ENCODE peak calls at places on chromosomes 13 and 19, in ten cellular contexts. One of them, this sample, is unnamed.

GRCh38 chr19:19214892-19215291 is 3.1 kb downstream of the NCAN start:
- DNase-seq in body of pancreas: peak; percentile 43
- DNase-seq in transverse colon: no peak
- DNase-seq in NB4: peak; percentile 59
- DNase-seq in adrenal gland: peak; percentile 45
- DNase-seq in testis: peak; percentile 46
- DNase-seq in IMR-90: peak; percentile 39
- DNase-seq in esophagus muscularis mucosa: no peak
- DNase-seq in heart left ventricle: no peak
- DNase-seq in tibial nerve: no peak
- DNase-seq in this sample: no peak

GRCh38 chr19:33000510-33000909 is 28.5 kb downstream of the FAAP24 start:
- DNase-seq in body of pancreas: no peak
- DNase-seq in transverse colon: no peak
- DNase-seq in NB4: no peak
- DNase-seq in adrenal gland: no peak
- DNase-seq in testis: no peak
- DNase-seq in IMR-90: no peak
- DNase-seq in esophagus muscularis mucosa: no peak
- DNase-seq in heart left ventricle: no peak
- DNase-seq in tibial nerve: no peak
- DNase-seq in this sample: no peak

GRCh38 chr13:48233886-48234488 is 981 bp downstream of the ITM2B start:
- DNase-seq in body of pancreas: no peak
- DNase-seq in transverse colon: no peak
- DNase-seq in NB4: no peak
- DNase-seq in adrenal gland: no peak
- DNase-seq in testis: peak; percentile 36
- DNase-seq in IMR-90: peak; percentile 61
- DNase-seq in esophagus muscularis mucosa: no peak
- DNase-seq in heart left ventricle: no peak
- DNase-seq in tibial nerve: no peak
- DNase-seq in this sample: no peak

GRCh38 chr13:112859817-112860190 is 109.2 kb upstream of the MCF2L start:
- DNase-seq in body of pancreas: no peak
- DNase-seq in transverse colon: no peak
- DNase-seq in NB4: no peak
- DNase-seq in adrenal gland: peak; percentile 74
- DNase-seq in testis: no peak
- DNase-seq in IMR-90: peak; percentile 82
- DNase-seq in esophagus muscularis mucosa: no peak
- DNase-seq in heart left ventricle: peak; percentile 63
- DNase-seq in tibial nerve: no peak
- DNase-seq in this sample: no peak

GRCh38 chr13:112652512-112653458 is 37.1 kb upstream of the ATP11A start:
- DNase-seq in body of pancreas: no peak
- DNase-seq in transverse colon: no peak
- DNase-seq in NB4: no peak
- DNase-seq in adrenal gland: no peak
- DNase-seq in testis: no peak
- DNase-seq in IMR-90: no peak
- DNase-seq in esophagus muscularis mucosa: no peak
- DNase-seq in heart left ventricle: no peak
- DNase-seq in tibial nerve: no peak
- DNase-seq in this sample: no peak

GRCh38 chr13:42852102-42852501 is 70.7 kb downstream of the FAM216B start:
- DNase-seq in body of pancreas: no peak
- DNase-seq in transverse colon: no peak
- DNase-seq in NB4: no peak
- DNase-seq in adrenal gland: no peak
- DNase-seq in testis: no peak
- DNase-seq in IMR-90: no peak
- DNase-seq in esophagus muscularis mucosa: no peak
- DNase-seq in heart left ventricle: no peak
- DNase-seq in tibial nerve: no peak
- DNase-seq in this sample: no peak

GRCh38 chr19:44747739-44748425 is 626 bp upstream of the BCL3 start:
- DNase-seq in body of pancreas: peak; percentile 70
- DNase-seq in transverse colon: peak; percentile 84
- DNase-seq in NB4: peak; percentile 45
- DNase-seq in adrenal gland: peak; percentile 88
- DNase-seq in testis: peak; percentile 77
- DNase-seq in IMR-90: peak; percentile 61
- DNase-seq in esophagus muscularis mucosa: no peak
- DNase-seq in heart left ventricle: peak; percentile 86
- DNase-seq in tibial nerve: no peak
- DNase-seq in this sample: no peak

GRCh38 chr13:20616059-20616797 is 49.3 kb downstream of the IFT88 start:
- DNase-seq in body of pancreas: no peak
- DNase-seq in transverse colon: no peak
- DNase-seq in NB4: no peak
- DNase-seq in adrenal gland: no peak
- DNase-seq in testis: no peak
- DNase-seq in IMR-90: peak; percentile 98
- DNase-seq in esophagus muscularis mucosa: no peak
- DNase-seq in heart left ventricle: no peak
- DNase-seq in tibial nerve: no peak
- DNase-seq in this sample: no peak

GRCh38 chr13:44300895-44301638 is 72.6 kb upstream of the SERP2 start:
- DNase-seq in body of pancreas: peak; percentile 50
- DNase-seq in transverse colon: no peak
- DNase-seq in NB4: peak; percentile 81
- DNase-seq in adrenal gland: peak; percentile 62
- DNase-seq in testis: no peak
- DNase-seq in IMR-90: peak; percentile 87
- DNase-seq in esophagus muscularis mucosa: no peak
- DNase-seq in heart left ventricle: no peak
- DNase-seq in tibial nerve: no peak
- DNase-seq in this sample: peak; percentile 6

GRCh38 chr13:88144580-88144979 is 473.4 kb downstream of the SLITRK5 start:
- DNase-seq in body of pancreas: no peak
- DNase-seq in transverse colon: no peak
- DNase-seq in NB4: no peak
- DNase-seq in adrenal gland: no peak
- DNase-seq in testis: no peak
- DNase-seq in IMR-90: no peak
- DNase-seq in esophagus muscularis mucosa: no peak
- DNase-seq in heart left ventricle: no peak
- DNase-seq in tibial nerve: no peak
- DNase-seq in this sample: no peak

GRCh38 chr13:45799451-45799850 is 52.1 kb downstream of the SIAH3 start:
- DNase-seq in body of pancreas: no peak
- DNase-seq in transverse colon: no peak
- DNase-seq in NB4: no peak
- DNase-seq in adrenal gland: no peak
- DNase-seq in testis: no peak
- DNase-seq in IMR-90: no peak
- DNase-seq in esophagus muscularis mucosa: no peak
- DNase-seq in heart left ventricle: no peak
- DNase-seq in tibial nerve: no peak
- DNase-seq in this sample: no peak

DNA sequence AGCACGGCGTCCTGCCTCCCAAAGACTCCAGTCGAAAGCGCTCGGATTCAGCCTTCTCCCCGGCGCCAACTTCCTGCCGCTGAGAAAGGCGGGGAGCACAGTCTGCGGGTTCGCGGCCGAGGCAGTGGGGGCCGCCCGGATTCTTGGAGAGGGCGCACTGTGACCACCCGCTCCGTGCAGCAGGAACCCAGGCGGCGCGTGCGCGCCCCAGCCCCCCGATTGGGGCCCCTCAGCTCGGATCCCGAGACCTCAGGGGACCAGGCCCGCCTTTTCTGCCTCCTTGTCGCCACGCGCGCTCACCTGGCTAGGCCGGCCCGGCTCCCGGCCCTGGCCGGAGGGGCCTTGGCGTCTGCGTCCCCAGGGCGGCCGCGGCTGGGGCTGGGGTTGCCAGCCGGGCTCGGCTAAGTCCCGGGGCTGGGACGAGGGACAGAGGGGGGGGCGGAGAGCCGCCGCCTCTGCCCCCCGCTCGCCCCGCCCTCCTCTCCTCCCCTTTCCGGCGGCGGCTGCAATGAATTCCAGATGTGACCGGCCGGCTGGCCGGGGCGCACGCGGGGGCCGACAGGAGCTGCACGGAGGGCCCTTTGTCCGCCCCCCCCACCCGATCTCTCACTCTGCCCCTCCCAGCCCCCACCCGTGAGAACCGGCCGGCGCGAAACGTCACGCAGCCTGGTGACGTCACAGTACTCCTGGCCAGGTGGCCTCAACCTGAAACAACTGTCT is at the start of gene S1PR2:
- DNase-seq in body of pancreas: peak; percentile 76
- DNase-seq in transverse colon: peak; percentile 82
- DNase-seq in NB4: peak; percentile 92
- DNase-seq in adrenal gland: peak; percentile 62
- DNase-seq in testis: peak; percentile 70
- DNase-seq in IMR-90: peak; percentile 75
- DNase-seq in esophagus muscularis mucosa: no peak
- DNase-seq in heart left ventricle: peak; percentile 90
- DNase-seq in tibial nerve: peak; percentile 70
- DNase-seq in this sample: peak; percentile 85
- TF ChIP-seq POLR2A in body of pancreas: no peak
- TF ChIP-seq POLR2A in transverse colon: peak; percentile 33
- TF ChIP-seq POLR2A in NB4: peak; percentile 84
- TF ChIP-seq POLR2A in adrenal gland: peak; percentile 22
- TF ChIP-seq POLR2A in testis: no peak
- TF ChIP-seq POLR2A in IMR-90: peak; percentile 86
- TF ChIP-seq POLR2A in esophagus muscularis mucosa: peak; percentile 19
- TF ChIP-seq POLR2A in heart left ventricle: peak; percentile 60
- TF ChIP-seq POLR2A in tibial nerve: peak; percentile 63
- TF ChIP-seq POLR2A in this sample: peak; percentile 55

GRCh38 chr19:4343845-4344713 is 717 bp downstream of the MPND start:
- DNase-seq in body of pancreas: peak; percentile 37
- DNase-seq in transverse colon: no peak
- DNase-seq in NB4: peak; percentile 48
- DNase-seq in adrenal gland: no peak
- DNase-seq in testis: no peak
- DNase-seq in IMR-90: no peak
- DNase-seq in esophagus muscularis mucosa: no peak
- DNase-seq in heart left ventricle: no peak
- DNase-seq in tibial nerve: no peak
- DNase-seq in this sample: no peak

GRCh38 chr19:4345656-4346383 is 2.5 kb downstream of the MPND start:
- DNase-seq in body of pancreas: peak; percentile 93
- DNase-seq in transverse colon: no peak
- DNase-seq in NB4: no peak
- DNase-seq in adrenal gland: peak; percentile 91
- DNase-seq in testis: peak; percentile 35
- DNase-seq in IMR-90: no peak
- DNase-seq in esophagus muscularis mucosa: no peak
- DNase-seq in heart left ventricle: no peak
- DNase-seq in tibial nerve: no peak
- DNase-seq in this sample: no peak

GRCh38 chr19:4342421-4343055 is 824 bp upstream of the MPND start:
- DNase-seq in body of pancreas: peak; percentile 95
- DNase-seq in transverse colon: peak; percentile 96
- DNase-seq in NB4: peak; percentile 98
- DNase-seq in adrenal gland: peak; percentile 99
- DNase-seq in testis: peak; percentile 99
- DNase-seq in IMR-90: peak; percentile 100
- DNase-seq in esophagus muscularis mucosa: peak; percentile 100
- DNase-seq in heart left ventricle: peak; percentile 96
- DNase-seq in tibial nerve: peak; percentile 89
- DNase-seq in this sample: peak; percentile 90

GRCh38 chr19:4347521-4347920 is 4.2 kb downstream of the MPND start:
- DNase-seq in body of pancreas: no peak
- DNase-seq in transverse colon: no peak
- DNase-seq in NB4: no peak
- DNase-seq in adrenal gland: no peak
- DNase-seq in testis: no peak
- DNase-seq in IMR-90: no peak
- DNase-seq in esophagus muscularis mucosa: no peak
- DNase-seq in heart left ventricle: no peak
- DNase-seq in tibial nerve: no peak
- DNase-seq in this sample: no peak

DNA sequence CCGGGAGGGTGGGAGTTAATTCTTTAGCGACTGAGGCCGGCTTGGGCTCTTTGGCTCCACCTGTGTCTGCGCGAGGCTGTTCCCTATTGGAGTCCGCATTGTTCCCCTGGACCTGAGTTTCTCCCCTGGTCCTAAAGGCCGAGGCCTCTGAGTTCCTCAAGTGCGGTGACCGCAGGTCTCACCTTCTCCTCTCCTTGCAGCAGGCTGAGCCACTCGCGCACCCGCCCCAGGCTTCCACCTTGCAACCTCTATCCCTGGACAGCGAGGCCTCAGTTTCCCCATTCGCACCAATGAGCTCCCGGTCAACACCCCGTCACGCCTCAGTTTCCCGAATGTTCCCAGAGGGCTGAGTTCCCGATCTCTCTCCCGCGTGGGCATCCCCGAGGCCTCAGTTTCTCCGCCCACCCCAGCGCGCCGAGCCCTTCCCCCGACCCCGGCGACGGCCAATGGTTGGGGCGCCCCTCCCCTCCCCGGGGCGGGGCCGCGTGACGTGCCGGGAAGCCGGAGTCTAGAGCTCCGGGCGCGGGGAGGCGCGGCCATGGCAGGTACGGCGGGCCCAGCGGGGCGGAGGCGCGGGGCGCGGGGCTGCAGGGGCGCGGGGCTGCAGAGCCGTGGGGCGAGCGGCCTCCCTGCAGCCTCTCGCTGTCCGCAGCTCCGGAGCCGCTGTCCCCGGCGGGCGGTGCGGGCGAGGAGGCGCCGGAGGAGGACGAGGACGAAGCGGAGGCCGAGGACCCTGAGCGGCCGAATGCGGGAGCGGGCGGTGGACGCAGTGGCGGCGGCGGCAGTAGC is at the start of gene MPND:
- DNase-seq in body of pancreas: peak; percentile 93
- DNase-seq in transverse colon: peak; percentile 95
- DNase-seq in NB4: peak; percentile 79
- DNase-seq in adrenal gland: peak; percentile 86
- DNase-seq in testis: peak; percentile 96
- DNase-seq in IMR-90: peak; percentile 64
- DNase-seq in esophagus muscularis mucosa: peak; percentile 97
- DNase-seq in heart left ventricle: peak; percentile 97
- DNase-seq in tibial nerve: peak; percentile 90
- DNase-seq in this sample: peak; percentile 81
- TF ChIP-seq POLR2A in body of pancreas: peak; percentile 33
- TF ChIP-seq POLR2A in transverse colon: peak; percentile 1
- TF ChIP-seq POLR2A in NB4: peak; percentile 27
- TF ChIP-seq POLR2A in adrenal gland: no peak
- TF ChIP-seq POLR2A in testis: no peak
- TF ChIP-seq POLR2A in IMR-90: no peak
- TF ChIP-seq POLR2A in esophagus muscularis mucosa: no peak
- TF ChIP-seq POLR2A in heart left ventricle: peak; percentile 61
- TF ChIP-seq POLR2A in tibial nerve: peak; percentile 49
- TF ChIP-seq POLR2A in this sample: no peak

GRCh38 chr13:71290963-71291937 is 575.8 kb downstream of the DACH1 start:
- DNase-seq in body of pancreas: peak; percentile 58
- DNase-seq in transverse colon: peak; percentile 19
- DNase-seq in NB4: peak; percentile 58
- DNase-seq in adrenal gland: peak; percentile 73
- DNase-seq in testis: peak; percentile 20
- DNase-seq in IMR-90: peak; percentile 1
- DNase-seq in esophagus muscularis mucosa: no peak
- DNase-seq in heart left ventricle: no peak
- DNase-seq in tibial nerve: no peak
- DNase-seq in this sample: no peak
- TF ChIP-seq POLR2A in body of pancreas: no peak
- TF ChIP-seq POLR2A in transverse colon: no peak
- TF ChIP-seq POLR2A in NB4: no peak
- TF ChIP-seq POLR2A in adrenal gland: no peak
- TF ChIP-seq POLR2A in testis: no peak
- TF ChIP-seq POLR2A in IMR-90: no peak
- TF ChIP-seq POLR2A in esophagus muscularis mucosa: no peak
- TF ChIP-seq POLR2A in heart left ventricle: no peak
- TF ChIP-seq POLR2A in tibial nerve: no peak
- TF ChIP-seq POLR2A in this sample: no peak

GRCh38 chr19:3520166-3521103 is 14.3 kb downstream of the FZR1 start:
- DNase-seq in body of pancreas: no peak
- DNase-seq in transverse colon: no peak
- DNase-seq in NB4: no peak
- DNase-seq in adrenal gland: no peak
- DNase-seq in testis: no peak
- DNase-seq in IMR-90: no peak
- DNase-seq in esophagus muscularis mucosa: no peak
- DNase-seq in heart left ventricle: no peak
- DNase-seq in tibial nerve: no peak
- DNase-seq in this sample: no peak
- TF ChIP-seq POLR2A in body of pancreas: no peak
- TF ChIP-seq POLR2A in transverse colon: no peak
- TF ChIP-seq POLR2A in NB4: no peak
- TF ChIP-seq POLR2A in adrenal gland: no peak
- TF ChIP-seq POLR2A in testis: no peak
- TF ChIP-seq POLR2A in IMR-90: no peak
- TF ChIP-seq POLR2A in esophagus muscularis mucosa: no peak
- TF ChIP-seq POLR2A in heart left ventricle: no peak
- TF ChIP-seq POLR2A in tibial nerve: no peak
- TF ChIP-seq POLR2A in this sample: no peak

This sample was measured in GM12892.